ENCODE peak calls at places on chromosomes 7 and 10, in seven cellular contexts. L is upper lobe of right lung, X is cardiac muscle cell, W is astrocyte, B is heart left ventricle, V is right lobe of liver, F is H9. N is an unnamed sample.
A peak's percentile ranks its signal among the peaks of the same experiment; 100 is the strongest.

GRCh38 chr10:100749059-100749308 is 3.6 kb downstream of the PAX2 start:
- DNase-seq in L (no peak), V (no peak), B (no peak), X (no peak), W (no peak), F (no peak), N (no peak)

GRCh38 chr10:43237631-43238446 is 29.0 kb downstream of the RASGEF1A start:
- DNase-seq in W (no peak), X (no peak), L (peak; percentile 45), V (peak; percentile 30), B (peak; percentile 2), F (peak; percentile 23), N (peak; percentile 24)

GRCh38 chr7:134120405-134120804 is 6.7 kb upstream of the LRGUK start:
- DNase-seq in L (no peak), X (no peak), B (no peak), V (no peak), W (no peak), F (no peak), N (no peak)

GRCh38 chr7:159008055-159008405 is 136.6 kb downstream of the VIPR2 start:
- DNase-seq in L (no peak), F (no peak), B (no peak), X (no peak), V (no peak), W (no peak), N (no peak)

GRCh38 chr7:26506196-26506595 is 214.5 kb downstream of the SNX10 start:
- DNase-seq in X (no peak), F (no peak), V (no peak), B (no peak), W (no peak), L (no peak), N (no peak)

GRCh38 chr7:24245362-24245761 is 38.6 kb upstream of the NPY start:
- DNase-seq in W (no peak), B (no peak), V (no peak), L (no peak), X (no peak), F (no peak), N (no peak)

GRCh38 chr7:136114966-136115762 is 138.0 kb upstream of the MTPN start:
- DNase-seq in W (peak; percentile 13), B (peak; percentile 13), X (peak; percentile 67), F (peak; percentile 85), V (peak; percentile 51), L (no peak), N (no peak)

GRCh38 chr10:50231515-50232260 is 19.6 kb downstream of the ASAH2 start:
- DNase-seq in L (no peak), X (no peak), V (no peak), B (no peak), F (no peak), W (no peak), N (no peak)

GRCh38 chr10:5423774-5424173 is 11.4 kb downstream of the NET1 start:
- DNase-seq in V (no peak), L (no peak), F (no peak), W (peak; percentile 66), B (no peak), X (peak; percentile 39), N (peak; percentile 74)

GRCh38 chr10:115956225-115957009 is 316.6 kb downstream of the GFRA1 start:
- DNase-seq in L (no peak), B (no peak), F (no peak), W (peak; percentile 29), V (no peak), X (no peak), N (no peak)

GRCh38 chr10:127402596-127403409 is 146.3 kb upstream of the NPS start:
- DNase-seq in V (no peak), F (no peak), X (no peak), W (no peak), B (no peak), L (no peak), N (no peak)

GRCh38 chr10:117946525-117947070 is 100.1 kb downstream of the RAB11FIP2 start:
- DNase-seq in W (peak; percentile 60), L (no peak), F (no peak), X (no peak), B (no peak), V (no peak), N (no peak)

GRCh38 chr7:81161459-81162075 is 242.7 kb upstream of the SEMA3C start:
- DNase-seq in F (no peak), B (no peak), L (no peak), W (peak; percentile 99), V (no peak), X (peak; percentile 86), N (no peak)

GRCh38 chr7:44154703-44155102 is 13.6 kb upstream of the MYL7 start:
- DNase-seq in B (no peak), V (peak; percentile 14), L (no peak), X (no peak), W (peak; percentile 19), F (no peak), N (no peak)

GRCh38 chr10:84348860-84349259 is 20.5 kb downstream of the CCSER2 start:
- DNase-seq in W (peak; percentile 88), L (no peak), B (no peak), X (peak; percentile 59), V (no peak), F (no peak), N (no peak)

GRCh38 chr10:43110318-43111071 is 27.8 kb upstream of the CSGALNACT2 start:
- DNase-seq in X (peak; percentile 86), B (no peak), V (no peak), W (peak; percentile 33), F (no peak), L (no peak), N (no peak)

GRCh38 chr10:78451592-78451991 is 417.9 kb downstream of the RPS24 start:
- DNase-seq in L (no peak), X (peak; percentile 82), V (no peak), W (no peak), F (no peak), B (peak; percentile 39), N (peak; percentile 50)

GRCh38 chr7:2530076-2530967 is 10.7 kb downstream of the LFNG start:
- DNase-seq in X (no peak), V (no peak), F (no peak), L (peak; percentile 83), W (no peak), B (peak; percentile 28), N (no peak)

GRCh38 chr7:28155019-28155660 is 25.5 kb downstream of the JAZF1 start:
- DNase-seq in W (no peak), L (no peak), B (no peak), V (no peak), F (no peak), X (no peak), N (no peak)

GRCh38 chr7:114303301-114303700 is 111.3 kb upstream of the FOXP2 start:
- DNase-seq in F (no peak), B (no peak), W (no peak), X (no peak), L (no peak), V (no peak), N (no peak)

GRCh38 chr10:78200686-78201085 is 167.0 kb downstream of the RPS24 start:
- DNase-seq in L (no peak), F (no peak), V (no peak), X (no peak), W (no peak), B (no peak), N (no peak)

GRCh38 chr7:90119178-90119971 is 34.9 kb upstream of the STEAP1 start:
- DNase-seq in B (peak; percentile 32), F (peak; percentile 45), W (peak; percentile 5), L (peak; percentile 65), X (peak; percentile 53), V (peak; percentile 42), N (no peak)

GRCh38 chr10:127925471-127926207 is 18.7 kb downstream of the PTPRE start:
- DNase-seq in X (no peak), F (no peak), V (no peak), W (peak; percentile 36), B (no peak), L (no peak), N (no peak)

GRCh38 chr7:66739953-66740301 is 606 bp upstream of the RABGEF1 start:
- DNase-seq in L (no peak), F (no peak), X (peak; percentile 12), V (no peak), B (no peak), W (no peak), N (no peak)

GRCh38 chr10:101766306-101766705 is 9.6 kb downstream of the FGF8 start:
- DNase-seq in L (no peak), W (no peak), X (no peak), F (no peak), B (no peak), V (no peak), N (no peak)

GRCh38 chr10:61921143-61921542 is 19.6 kb downstream of the ARID5B start:
- DNase-seq in W (no peak), V (no peak), B (no peak), L (no peak), X (no peak), F (no peak), N (no peak)

GRCh38 chr10:61918989-61919388 is 17.5 kb downstream of the ARID5B start:
- DNase-seq in B (no peak), X (no peak), L (no peak), F (no peak), V (no peak), W (no peak), N (no peak)

GRCh38 chr10:61918140-61918539 is 16.6 kb downstream of the ARID5B start:
- DNase-seq in B (no peak), W (no peak), F (no peak), V (no peak), L (no peak), X (no peak), N (no peak)

GRCh38 chr10:61919646-61920215 is 18.2 kb downstream of the ARID5B start:
- DNase-seq in V (no peak), F (no peak), W (peak; percentile 46), X (no peak), B (no peak), L (no peak), N (no peak)

GRCh38 chr10:61923210-61924024 is 21.9 kb downstream of the ARID5B start:
- DNase-seq in X (peak; percentile 73), L (no peak), V (no peak), W (peak; percentile 83), F (no peak), B (no peak), N (no peak)
- H3K27ac ChIP-seq in X (no peak overlapping the region), L (no peak overlapping the region), V (no peak overlapping the region), W (no peak overlapping the region), F (no peak overlapping the region), B (no peak overlapping the region), N (peak overlapping the region; percentile 0)

DNA sequence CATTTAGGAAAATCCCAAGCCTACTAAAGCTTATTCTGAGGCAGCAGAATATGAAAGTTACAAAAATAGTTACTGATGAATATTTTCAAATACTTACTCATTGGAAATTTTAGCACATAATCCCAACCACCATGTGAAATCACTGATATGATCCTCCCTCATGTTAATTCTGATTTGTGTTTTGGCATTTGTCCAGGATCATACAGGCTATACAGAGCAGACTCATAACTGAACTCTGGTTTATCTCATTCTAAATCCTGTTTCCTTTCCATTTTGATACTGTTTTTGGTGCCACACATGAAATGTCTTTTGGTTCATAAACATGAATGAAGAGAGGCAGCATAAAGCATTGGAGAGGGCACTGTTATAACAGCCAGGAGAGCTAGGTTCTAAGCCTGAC is 3.4 kb upstream of the FAM24B start:
- DNase-seq in F (no peak), B (no peak), W (no peak), L (no peak), V (no peak), X (no peak), N (no peak)
- H3K27me3 ChIP-seq in F (no peaks in the 10 kb centered on the region), B (no peaks in the 10 kb centered on the region), W (no peaks in the 10 kb centered on the region), L (no peaks in the 10 kb centered on the region), V (no peaks in the 10 kb centered on the region), X (peaks cover 9% of the 10 kb centered on the region), N (no peaks in the 10 kb centered on the region)

GRCh38 chr7:47400741-47401206 is 181.1 kb downstream of the TNS3 start:
- DNase-seq in V (peak; percentile 39), B (no peak), L (peak; percentile 48), F (no peak), X (no peak), W (no peak), N (peak; percentile 46)
- H3K9me3 ChIP-seq in V (no peaks in the 10 kb centered on the region), B (no peaks in the 10 kb centered on the region), L (no peaks in the 10 kb centered on the region), F (no peaks in the 10 kb centered on the region), X (no peaks in the 10 kb centered on the region), W (no peaks in the 10 kb centered on the region), N (no peaks in the 10 kb centered on the region)

GRCh38 chr10:63930584-63930983 is 409.4 kb downstream of the REEP3 start:
- DNase-seq in B (no peak), L (no peak), X (no peak), F (no peak), V (no peak), W (no peak), N (no peak)
- H3K27ac ChIP-seq in B (no peak overlapping the region), L (no peak overlapping the region), X (no peak overlapping the region), F (no peak overlapping the region), V (no peak overlapping the region), W (no peak overlapping the region), N (no peak overlapping the region)